ENCODE peak calls at places on chromosomes 3 and 15, in six cellular contexts. O is NCI-H1417; M is cortex of kidney; G is stimulated activated CD8-positive, alpha-beta memory T cell treated with anti-CD3 and anti-CD28 coated beads, Interleukin-7, amount 100 ng/mL, for 4 hours; Q is caudate nucleus; Z is central memory CD4-positive, alpha-beta T cell. P is an unnamed sample.
A peak's percentile ranks its signal among the peaks of the same experiment; 100 is the strongest.

GRCh38 chr15:65085990-65086679 is 9.6 kb downstream of the KBTBD13 start:
- DNase-seq in O (peak; percentile 50), Q (no peak), Z (no peak), G (no peak), M (no peak), P (no peak)

GRCh38 chr3:64138046-64138445 is 87.2 kb downstream of the PRICKLE2 start:
- DNase-seq in Z (no peak), Q (no peak), M (no peak), G (no peak), O (no peak), P (no peak)

GRCh38 chr15:91238664-91239428 is 138.8 kb downstream of the SV2B start:
- DNase-seq in G (no peak), Z (no peak), Q (no peak), M (no peak), O (peak; percentile 28), P (no peak)

GRCh38 chr3:72343078-72343477 is 505.2 kb downstream of the SHQ1 start:
- DNase-seq in Z (no peak), Q (no peak), O (no peak), M (no peak), G (peak; percentile 20), P (no peak)

GRCh38 chr3:124200336-124200901 is 208.5 kb upstream of the ROPN1 start:
- DNase-seq in Q (no peak), Z (no peak), O (no peak), G (no peak), M (no peak), P (no peak)

GRCh38 chr3:43879166-43879565 is 188.4 kb downstream of the ABHD5 start:
- DNase-seq in O (peak; percentile 57), M (no peak), Q (no peak), G (no peak), Z (no peak), P (no peak)

GRCh38 chr15:75868019-75868418 is 24.8 kb downstream of the UBE2Q2 start:
- DNase-seq in G (no peak), O (no peak), M (no peak), Z (no peak), Q (no peak), P (no peak)

GRCh38 chr15:98530570-98530969 is 117.8 kb upstream of the IGF1R start:
- DNase-seq in M (no peak), G (no peak), Q (no peak), Z (no peak), O (no peak), P (no peak)

GRCh38 chr3:59313365-59313764 is 263.5 kb upstream of the CFAP20DC start:
- DNase-seq in G (no peak), Z (no peak), M (no peak), Q (no peak), O (peak; percentile 22), P (no peak)

GRCh38 chr3:152516195-152516594 is 247.5 kb downstream of the MBNL1 start:
- DNase-seq in O (no peak), M (no peak), G (no peak), Z (no peak), Q (no peak), P (no peak)

GRCh38 chr3:8746780-8747345 is 13.3 kb downstream of the CAV3 start:
- DNase-seq in M (no peak), O (no peak), Z (no peak), G (no peak), Q (no peak), P (no peak)

GRCh38 chr3:58965870-58966269 is 84.0 kb downstream of the CFAP20DC start:
- DNase-seq in M (no peak), Q (no peak), Z (no peak), G (no peak), O (no peak), P (no peak)

GRCh38 chr3:192845196-192845855 is 72.3 kb downstream of the MB21D2 start:
- DNase-seq in Q (no peak), M (no peak), G (no peak), Z (no peak), O (no peak), P (no peak)

GRCh38 chr3:99753268-99753975 is 64.2 kb upstream of the CMSS1 start:
- DNase-seq in Z (no peak), O (peak; percentile 75), M (no peak), Q (no peak), G (no peak), P (no peak)

GRCh38 chr3:59499954-59500353 is 450.1 kb upstream of the CFAP20DC start:
- DNase-seq in M (no peak), G (no peak), Q (no peak), Z (no peak), O (no peak), P (no peak)

GRCh38 chr15:73593278-73594074 is 39.7 kb downstream of the NPTN start:
- DNase-seq in M (no peak), Z (no peak), G (no peak), O (peak; percentile 80), Q (no peak), P (no peak)

GRCh38 chr3:47001731-47002489 is 22.4 kb downstream of the NBEAL2 start:
- DNase-seq in M (no peak), O (no peak), Z (no peak), G (no peak), Q (no peak), P (no peak)